ENCODE peak calls at places on chromosome 21, in four cellular contexts. One of them, this sample, is unnamed. For H3K4me1, the result is how much of the 10 kb centered on the place peaks cover.

GRCh38 chr21:28523367-28523766 is 469.3 kb downstream of the LTN1 start:
- DNase-seq in lower lobe of right lung: no peak
- DNase-seq in CD8-positive, alpha-beta memory T cell: no peak
- DNase-seq in IMR-90: no peak
- DNase-seq in this sample: no peak

GRCh38 chr21:25464275-25464674 is 143.0 kb downstream of the MRPL39 start:
- DNase-seq in lower lobe of right lung: no peak
- DNase-seq in CD8-positive, alpha-beta memory T cell: no peak
- DNase-seq in IMR-90: no peak
- DNase-seq in this sample: no peak

GRCh38 chr21:35924714-35925301 is 135.5 kb downstream of the SETD4 start:
- DNase-seq in lower lobe of right lung: no peak
- DNase-seq in CD8-positive, alpha-beta memory T cell: no peak
- DNase-seq in IMR-90: peak
- DNase-seq in this sample: no peak

GRCh38 chr21:30605968-30606367 is 5.1 kb downstream of the KRTAP22-1 start:
- DNase-seq in lower lobe of right lung: no peak
- DNase-seq in CD8-positive, alpha-beta memory T cell: no peak
- DNase-seq in IMR-90: no peak
- DNase-seq in this sample: peak

GRCh38 chr21:40567511-40567910 is 279.4 kb downstream of the DSCAM start:
- DNase-seq in lower lobe of right lung: no peak
- DNase-seq in CD8-positive, alpha-beta memory T cell: no peak
- DNase-seq in IMR-90: no peak
- DNase-seq in this sample: no peak

GRCh38 chr21:40615503-40616376 is 231.2 kb downstream of the DSCAM start:
- DNase-seq in lower lobe of right lung: no peak
- DNase-seq in CD8-positive, alpha-beta memory T cell: no peak
- DNase-seq in IMR-90: no peak
- DNase-seq in this sample: no peak

GRCh38 chr21:35840197-35840799 is 220.0 kb downstream of the SETD4 start:
- DNase-seq in lower lobe of right lung: peak
- DNase-seq in CD8-positive, alpha-beta memory T cell: peak
- DNase-seq in IMR-90: peak
- DNase-seq in this sample: peak

GRCh38 chr21:31370893-31371652 is 27.0 kb upstream of the TIAM1 start:
- DNase-seq in lower lobe of right lung: no peak
- DNase-seq in CD8-positive, alpha-beta memory T cell: no peak
- DNase-seq in IMR-90: peak
- DNase-seq in this sample: no peak

GRCh38 chr21:28767523-28767922 is 225.2 kb downstream of the LTN1 start:
- DNase-seq in lower lobe of right lung: no peak
- DNase-seq in CD8-positive, alpha-beta memory T cell: no peak
- DNase-seq in IMR-90: no peak
- DNase-seq in this sample: no peak

GRCh38 chr21:37712204-37712934 is 203.9 kb downstream of the KCNJ6 start:
- DNase-seq in lower lobe of right lung: peak
- DNase-seq in CD8-positive, alpha-beta memory T cell: no peak
- DNase-seq in IMR-90: peak
- DNase-seq in this sample: peak

GRCh38 chr21:30838536-30838935 is 9.0 kb upstream of the KRTAP7-1 start:
- DNase-seq in lower lobe of right lung: no peak
- DNase-seq in CD8-positive, alpha-beta memory T cell: no peak
- DNase-seq in IMR-90: no peak
- DNase-seq in this sample: no peak

GRCh38 chr21:26844258-26845065 is 747 bp downstream of the ADAMTS1 start:
- DNase-seq in lower lobe of right lung: peak
- DNase-seq in CD8-positive, alpha-beta memory T cell: no peak
- DNase-seq in IMR-90: peak
- DNase-seq in this sample: peak

GRCh38 chr21:28547795-28548194 is 444.9 kb downstream of the LTN1 start:
- DNase-seq in lower lobe of right lung: no peak
- DNase-seq in CD8-positive, alpha-beta memory T cell: no peak
- DNase-seq in IMR-90: no peak
- DNase-seq in this sample: no peak

GRCh38 chr21:27101533-27101932 is 134.6 kb upstream of the ADAMTS5 start:
- DNase-seq in lower lobe of right lung: no peak
- DNase-seq in CD8-positive, alpha-beta memory T cell: no peak
- DNase-seq in IMR-90: no peak
- DNase-seq in this sample: no peak

GRCh38 chr21:23152130-23152529 is 2153.9 kb downstream of the NCAM2 start:
- DNase-seq in lower lobe of right lung: no peak
- DNase-seq in CD8-positive, alpha-beta memory T cell: no peak
- DNase-seq in IMR-90: no peak
- DNase-seq in this sample: no peak

GRCh38 chr21:15841856-15842564 is 112.2 kb downstream of the USP25 start:
- DNase-seq in lower lobe of right lung: no peak
- DNase-seq in CD8-positive, alpha-beta memory T cell: no peak
- DNase-seq in IMR-90: peak
- DNase-seq in this sample: no peak

GRCh38 chr21:40176732-40177131 is 309.5 kb downstream of the PCP4 start:
- DNase-seq in lower lobe of right lung: no peak
- DNase-seq in CD8-positive, alpha-beta memory T cell: no peak
- DNase-seq in IMR-90: no peak
- DNase-seq in this sample: no peak

GRCh38 chr21:14056771-14057191 is 154.0 kb downstream of the LIPI start:
- DNase-seq in lower lobe of right lung: no peak
- DNase-seq in CD8-positive, alpha-beta memory T cell: no peak
- DNase-seq in IMR-90: no peak
- DNase-seq in this sample: no peak

GRCh38 chr21:36166705-36167104 is 10.1 kb downstream of the DOP1B start:
- DNase-seq in lower lobe of right lung: no peak
- DNase-seq in CD8-positive, alpha-beta memory T cell: no peak
- DNase-seq in IMR-90: no peak
- DNase-seq in this sample: no peak

GRCh38 chr21:14557413-14557812 is 11.3 kb upstream of the SAMSN1 start:
- DNase-seq in lower lobe of right lung: no peak
- DNase-seq in CD8-positive, alpha-beta memory T cell: no peak
- DNase-seq in IMR-90: no peak
- DNase-seq in this sample: no peak

GRCh38 chr21:31088196-31088751 is 50.0 kb upstream of the KRTAP19-8 start:
- DNase-seq in lower lobe of right lung: no peak
- DNase-seq in CD8-positive, alpha-beta memory T cell: no peak
- DNase-seq in IMR-90: no peak
- DNase-seq in this sample: peak

GRCh38 chr21:32771134-32771523 is 426 bp downstream of the PAXBP1 start:
- DNase-seq in lower lobe of right lung: peak
- DNase-seq in CD8-positive, alpha-beta memory T cell: peak
- DNase-seq in IMR-90: peak
- DNase-seq in this sample: peak

GRCh38 chr21:35026617-35027557 is 22.2 kb downstream of the RUNX1 start:
- DNase-seq in lower lobe of right lung: peak
- DNase-seq in CD8-positive, alpha-beta memory T cell: peak
- DNase-seq in IMR-90: peak
- DNase-seq in this sample: peak

GRCh38 chr21:41316641-41317392 is at the start of gene FAM3B:
- DNase-seq in lower lobe of right lung: peak
- DNase-seq in CD8-positive, alpha-beta memory T cell: no peak
- DNase-seq in IMR-90: no peak
- DNase-seq in this sample: peak

GRCh38 chr21:28078126-28078525 is 914.6 kb downstream of the LTN1 start:
- DNase-seq in lower lobe of right lung: no peak
- DNase-seq in CD8-positive, alpha-beta memory T cell: no peak
- DNase-seq in IMR-90: no peak
- DNase-seq in this sample: no peak

GRCh38 chr21:23963454-23963853 is 1643.8 kb downstream of the MRPL39 start:
- DNase-seq in lower lobe of right lung: no peak
- DNase-seq in CD8-positive, alpha-beta memory T cell: no peak
- DNase-seq in IMR-90: peak
- DNase-seq in this sample: no peak

GRCh38 chr21:28489197-28489596 is 503.5 kb downstream of the LTN1 start:
- DNase-seq in lower lobe of right lung: no peak
- DNase-seq in CD8-positive, alpha-beta memory T cell: no peak
- DNase-seq in IMR-90: no peak
- DNase-seq in this sample: no peak

GRCh38 chr21:30126575-30126974 is 40.0 kb downstream of the CLDN17 start:
- DNase-seq in lower lobe of right lung: no peak
- DNase-seq in CD8-positive, alpha-beta memory T cell: no peak
- DNase-seq in IMR-90: no peak
- DNase-seq in this sample: no peak

GRCh38 chr21:37064841-37065240 is 8.0 kb downstream of the PIGP start:
- DNase-seq in lower lobe of right lung: no peak
- DNase-seq in CD8-positive, alpha-beta memory T cell: no peak
- DNase-seq in IMR-90: peak
- DNase-seq in this sample: no peak

GRCh38 chr21:10418649-10419048 is 102.7 kb upstream of the TPTE start:
- DNase-seq in lower lobe of right lung: no peak
- DNase-seq in CD8-positive, alpha-beta memory T cell: no peak
- DNase-seq in IMR-90: no peak
- DNase-seq in this sample: no peak

GRCh38 chr21:41090981-41091380 is 77.0 kb upstream of the BACE2 start:
- DNase-seq in lower lobe of right lung: peak
- DNase-seq in CD8-positive, alpha-beta memory T cell: no peak
- DNase-seq in IMR-90: no peak
- DNase-seq in this sample: no peak

GRCh38 chr21:39105341-39105765 is 77.9 kb downstream of the PSMG1 start:
- DNase-seq in lower lobe of right lung: no peak
- DNase-seq in CD8-positive, alpha-beta memory T cell: no peak
- DNase-seq in IMR-90: peak
- DNase-seq in this sample: no peak
- H3K4me1 ChIP-seq in lower lobe of right lung: under half
- H3K4me1 ChIP-seq in CD8-positive, alpha-beta memory T cell: under half
- H3K4me1 ChIP-seq in IMR-90: under half
- H3K4me1 ChIP-seq in this sample: under half

DNA sequence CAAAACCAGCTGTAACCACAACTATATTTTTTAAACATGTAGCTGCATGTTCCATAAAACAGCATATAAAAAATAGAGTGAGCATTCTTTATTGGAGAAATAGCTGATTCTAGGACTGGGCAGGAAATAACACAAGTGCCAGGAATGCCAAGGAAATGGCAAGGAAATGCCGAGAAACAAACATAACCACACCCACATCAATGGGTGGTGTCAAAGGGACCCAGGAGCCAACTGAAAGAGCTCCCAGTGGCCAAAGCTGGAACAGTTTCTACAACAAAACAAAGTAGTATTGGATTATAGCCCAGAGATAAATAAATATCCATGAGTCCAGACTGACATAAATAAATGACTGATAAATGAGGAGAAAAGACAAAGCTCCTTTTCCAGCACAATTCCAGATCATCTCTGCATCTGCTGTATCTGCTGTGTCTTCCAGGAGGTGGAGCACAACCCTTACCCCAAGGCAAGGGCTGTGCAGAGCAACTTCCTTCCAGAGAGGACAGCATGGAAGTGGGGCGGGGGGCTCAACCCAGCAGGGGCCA is 28.1 kb downstream of the ADARB1 start:
- DNase-seq in lower lobe of right lung: no peak
- DNase-seq in CD8-positive, alpha-beta memory T cell: no peak
- DNase-seq in IMR-90: no peak
- DNase-seq in this sample: peak
- H3K4me1 ChIP-seq in lower lobe of right lung: half or more
- H3K4me1 ChIP-seq in CD8-positive, alpha-beta memory T cell: under half
- H3K4me1 ChIP-seq in IMR-90: under half
- H3K4me1 ChIP-seq in this sample: under half

DNA sequence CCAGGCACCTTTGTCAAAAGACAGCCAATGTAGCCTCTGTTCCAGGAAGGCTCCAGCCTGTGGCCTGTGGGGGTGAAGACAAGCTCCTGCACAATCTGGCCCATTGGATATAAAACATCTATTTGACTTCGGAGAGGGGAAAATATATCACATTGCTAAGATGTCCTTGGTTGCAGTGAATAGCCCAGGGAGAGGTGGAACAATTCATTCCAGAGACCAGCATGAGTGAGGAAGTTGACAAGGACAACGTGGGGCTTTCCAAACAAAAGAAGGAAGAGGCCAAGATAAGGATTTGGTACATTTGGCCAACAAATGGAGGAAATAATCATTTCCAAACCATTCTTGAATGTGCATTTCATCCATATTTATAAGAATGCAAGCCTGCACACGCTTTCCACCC is 187.0 kb downstream of the ETS2 start:
- DNase-seq in lower lobe of right lung: no peak
- DNase-seq in CD8-positive, alpha-beta memory T cell: no peak
- DNase-seq in IMR-90: no peak
- DNase-seq in this sample: no peak
- H3K4me1 ChIP-seq in lower lobe of right lung: half or more
- H3K4me1 ChIP-seq in CD8-positive, alpha-beta memory T cell: under half
- H3K4me1 ChIP-seq in IMR-90: under half
- H3K4me1 ChIP-seq in this sample: under half

GRCh38 chr21:33948951-33949444 is 33.4 kb upstream of the ATP5PO start:
- DNase-seq in lower lobe of right lung: no peak
- DNase-seq in CD8-positive, alpha-beta memory T cell: no peak
- DNase-seq in IMR-90: no peak
- DNase-seq in this sample: no peak
- H3K4me1 ChIP-seq in lower lobe of right lung: under half
- H3K4me1 ChIP-seq in CD8-positive, alpha-beta memory T cell: half or more
- H3K4me1 ChIP-seq in IMR-90: under half
- H3K4me1 ChIP-seq in this sample: under half

GRCh38 chr21:18155508-18156193 is 89.0 kb upstream of the CHODL start:
- DNase-seq in lower lobe of right lung: no peak
- DNase-seq in CD8-positive, alpha-beta memory T cell: no peak
- DNase-seq in IMR-90: no peak
- DNase-seq in this sample: peak
- H3K4me1 ChIP-seq in lower lobe of right lung: under half
- H3K4me1 ChIP-seq in CD8-positive, alpha-beta memory T cell: under half
- H3K4me1 ChIP-seq in IMR-90: under half
- H3K4me1 ChIP-seq in this sample: under half

DNA sequence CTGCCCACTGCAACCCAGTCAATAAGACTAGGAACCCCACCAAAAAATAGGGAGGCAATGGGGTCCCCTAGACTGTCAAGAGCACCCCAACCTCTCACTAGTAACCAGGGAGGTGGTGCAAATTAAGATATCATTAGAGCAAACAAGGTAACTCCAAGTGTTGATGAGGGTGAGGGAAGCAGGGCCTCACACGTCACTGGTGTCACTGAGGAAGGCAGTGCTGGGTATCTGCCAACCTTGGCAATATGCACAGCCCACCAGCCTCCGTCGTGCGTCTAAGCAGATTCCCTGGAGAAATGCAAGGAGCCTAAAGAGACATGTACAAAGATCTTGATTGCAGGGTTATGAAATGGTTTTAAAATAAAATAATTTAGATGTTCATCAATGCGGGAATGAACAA is 3.8 kb downstream of the UBASH3A start:
- DNase-seq in lower lobe of right lung: no peak
- DNase-seq in CD8-positive, alpha-beta memory T cell: peak
- DNase-seq in IMR-90: no peak
- DNase-seq in this sample: no peak
- H3K4me1 ChIP-seq in lower lobe of right lung: under half
- H3K4me1 ChIP-seq in CD8-positive, alpha-beta memory T cell: half or more
- H3K4me1 ChIP-seq in IMR-90: under half
- H3K4me1 ChIP-seq in this sample: under half